ENCODE peak calls at places on chromosomes 1 and 21, in six cellular contexts. D, J, S, I, C and L are unnamed samples. For H3K4me1, the result is how much of the 10 kb centered on the place peaks cover.

GRCh38 chr1:34053660-34054059 is 111.4 kb downstream of the CSMD2 start:
- ATAC-seq in D (no peak), J (no peak), S (no peak), I (no peak), C (no peak), L (no peak)

GRCh38 chr21:33011462-33011861 is 14.3 kb upstream of the OLIG2 start:
- ATAC-seq in D (no peak), J (peak), S (peak), I (peak), C (peak), L (no peak)

GRCh38 chr1:1960480-1961196 is 41.6 kb upstream of the TMEM52 start:
- ATAC-seq in D (no peak), J (peak), S (no peak), I (no peak), C (no peak), L (peak)

GRCh38 chr1:31618916-31619846 is 1.7 kb downstream of the HCRTR1 start:
- ATAC-seq in D (no peak), J (no peak), S (no peak), I (no peak), C (no peak), L (no peak)

GRCh38 chr1:114156538-114157274 is 3.0 kb upstream of the SYT6 start:
- ATAC-seq in D (no peak), J (no peak), S (no peak), I (no peak), C (no peak), L (no peak)

GRCh38 chr1:29956343-29957030 is 720.2 kb downstream of the PTPRU start:
- ATAC-seq in D (no peak), J (no peak), S (no peak), I (no peak), C (no peak), L (no peak)

GRCh38 chr1:224512600-224513151 is 78.1 kb upstream of the WDR26 start:
- ATAC-seq in D (no peak), J (no peak), S (no peak), I (no peak), C (no peak), L (no peak)

GRCh38 chr1:214281902-214282695 is 1.1 kb downstream of the SMYD2 start:
- ATAC-seq in D (no peak), J (peak), S (no peak), I (peak), C (peak), L (peak)

GRCh38 chr1:34657266-34657665 is 97.6 kb upstream of the GJB5 start:
- ATAC-seq in D (no peak), J (no peak), S (no peak), I (no peak), C (no peak), L (no peak)

GRCh38 chr1:223747838-223748335 is 35.5 kb downstream of the CAPN2 start:
- ATAC-seq in D (no peak), J (peak), S (no peak), I (peak), C (peak), L (peak)

GRCh38 chr1:24536391-24536840 is 19.5 kb upstream of the NCMAP start:
- ATAC-seq in D (peak), J (peak), S (peak), I (no peak), C (peak), L (no peak)

GRCh38 chr1:65940131-65940530 is 147.4 kb downstream of the PDE4B start:
- ATAC-seq in D (no peak), J (no peak), S (no peak), I (no peak), C (no peak), L (no peak)

GRCh38 chr1:184533049-184533448 is 146.2 kb downstream of the C1orf21 start:
- ATAC-seq in D (no peak), J (no peak), S (peak), I (no peak), C (peak), L (no peak)

GRCh38 chr1:178310685-178311105 is 186.1 kb downstream of the CLEC20A start:
- ATAC-seq in D (no peak), J (peak), S (peak), I (peak), C (peak), L (peak)

GRCh38 chr1:29810121-29811120 is 574.1 kb downstream of the PTPRU start:
- ATAC-seq in D (no peak), J (no peak), S (no peak), I (no peak), C (no peak), L (no peak)

GRCh38 chr1:93676424-93676823 is 5.2 kb downstream of the BCAR3 start:
- ATAC-seq in D (no peak), J (no peak), S (no peak), I (no peak), C (no peak), L (no peak)

GRCh38 chr1:176736015-176736414 is 273.0 kb downstream of the PAPPA2 start:
- ATAC-seq in D (no peak), J (no peak), S (no peak), I (no peak), C (no peak), L (no peak)

GRCh38 chr1:2019571-2020309 is 595 bp downstream of the GABRD start:
- ATAC-seq in D (no peak), J (no peak), S (no peak), I (no peak), C (peak), L (no peak)

GRCh38 chr1:181123173-181123572 is 34.7 kb downstream of the IER5 start:
- ATAC-seq in D (no peak), J (no peak), S (no peak), I (no peak), C (no peak), L (no peak)

GRCh38 chr1:37732111-37732780 is 32.7 kb downstream of the EPHA10 start:
- ATAC-seq in D (no peak), J (peak), S (no peak), I (no peak), C (no peak), L (no peak)

GRCh38 chr1:33260435-33260980 is 4.2 kb downstream of the ZNF362 start:
- ATAC-seq in D (no peak), J (no peak), S (no peak), I (no peak), C (no peak), L (no peak)

GRCh38 chr1:31989964-31990363 is 23.7 kb upstream of the KHDRBS1 start:
- ATAC-seq in D (no peak), J (no peak), S (no peak), I (no peak), C (no peak), L (no peak)

GRCh38 chr1:244851546-244852231 is 12.7 kb downstream of the HNRNPU start:
- ATAC-seq in D (peak), J (peak), S (no peak), I (no peak), C (no peak), L (no peak)

DNA sequence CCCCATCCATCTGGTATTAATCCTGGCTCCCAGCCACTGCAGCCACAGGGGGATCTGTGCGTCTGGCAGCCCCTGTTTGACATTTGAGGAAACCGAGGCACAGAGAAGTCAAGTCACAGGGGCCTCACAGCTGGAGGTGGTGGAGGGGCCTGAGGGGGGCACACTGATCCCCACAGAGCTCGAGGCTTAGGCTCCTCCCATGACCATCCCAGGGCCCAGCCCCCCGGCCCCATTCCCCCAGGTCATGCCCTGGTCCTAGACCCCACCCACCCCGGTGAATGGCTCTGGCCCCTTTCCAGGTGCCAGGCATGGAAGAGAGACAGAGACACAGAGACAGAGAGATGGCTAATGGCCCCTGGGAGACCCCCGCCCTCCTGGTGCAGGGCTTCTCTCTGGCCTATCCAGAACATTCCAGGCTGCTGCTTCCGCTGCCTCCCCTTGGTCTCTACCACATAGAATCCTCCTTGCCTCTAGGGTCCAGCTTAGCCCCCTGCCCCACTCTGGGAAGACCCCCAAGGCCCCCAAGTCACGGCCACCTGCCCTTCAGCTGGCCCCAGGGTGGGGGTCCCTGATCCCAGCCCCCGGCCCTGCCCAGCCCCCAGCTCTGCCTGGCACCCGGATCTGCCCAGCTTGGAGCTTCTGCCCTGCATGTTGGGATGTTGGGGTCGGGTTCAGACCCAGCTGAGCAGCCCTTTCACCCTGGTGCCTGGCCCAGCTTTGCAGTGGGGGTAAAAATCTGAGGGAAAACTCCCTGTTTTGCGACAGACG is 29.2 kb upstream of the LRRC3 start:
- ATAC-seq in D (no peak), J (peak), S (no peak), I (no peak), C (peak), L (no peak)
- H3K4me3 ChIP-seq in D (no peak), J (no peak), S (no peak), I (no peak), C (no peak), L (no peak)

GRCh38 chr21:34091032-34091431 is 17.7 kb downstream of the MRPS6 start:
- ATAC-seq in D (no peak), J (no peak), S (no peak), I (no peak), C (no peak), L (no peak)
- H3K4me1 ChIP-seq in D (half or more), J (under half), S (under half), I (under half), C (under half), L (under half)

GRCh38 chr1:90781429-90782020 is 64.4 kb upstream of the BARHL2 start:
- ATAC-seq in D (no peak), J (no peak), S (no peak), I (no peak), C (no peak), L (no peak)
- H3K4me3 ChIP-seq in D (no peak), J (no peak), S (no peak), I (no peak), C (no peak), L (no peak)

DNA sequence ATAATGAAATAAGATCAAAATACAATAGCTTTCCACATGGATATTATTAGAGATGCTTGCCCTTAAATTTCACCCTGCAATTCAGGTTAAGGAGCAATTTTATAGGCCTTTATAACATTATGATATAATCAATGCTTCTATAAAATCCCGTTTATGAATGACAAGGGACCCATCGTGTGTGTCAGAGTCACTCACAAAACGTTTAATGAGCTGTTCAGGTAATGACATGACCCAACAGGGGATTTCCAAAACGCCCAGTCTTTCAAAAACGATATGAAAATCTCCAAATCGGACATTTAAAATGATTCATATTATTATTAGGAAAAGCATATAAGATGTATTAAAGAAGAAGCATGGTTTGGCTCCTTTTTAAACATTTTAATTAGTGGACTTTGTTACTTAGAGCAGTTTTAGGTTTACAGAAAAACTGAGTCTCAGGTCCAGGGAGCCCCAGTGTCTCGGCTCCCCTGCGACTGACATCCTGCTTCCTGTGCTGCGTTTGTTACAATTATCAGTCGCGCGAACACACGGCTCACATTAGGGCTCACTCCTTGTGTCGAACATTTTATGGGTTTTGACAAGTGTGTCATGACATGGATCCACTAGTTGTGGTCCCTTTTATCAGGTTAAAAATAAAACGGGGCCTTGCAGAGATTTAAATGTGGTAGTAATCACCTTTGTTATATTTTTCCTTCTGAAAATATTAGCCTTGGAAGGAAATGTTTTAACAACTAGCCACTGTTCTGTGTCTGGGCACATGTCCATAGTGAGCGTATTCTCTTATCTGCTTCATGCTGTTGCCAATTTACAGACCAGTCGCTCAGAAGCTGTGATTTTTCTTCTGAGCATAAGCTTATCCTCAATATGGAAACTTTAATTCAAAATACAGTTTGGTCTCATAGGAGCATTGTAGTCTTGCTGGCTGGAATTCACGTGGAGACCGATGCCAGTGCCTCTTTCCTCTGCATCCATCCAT is 52.0 kb upstream of the POFUT2 start:
- ATAC-seq in D (no peak), J (no peak), S (no peak), I (no peak), C (no peak), L (no peak)
- H3K4me1 ChIP-seq in D (under half), J (under half), S (under half), I (under half), C (under half), L (under half)

GRCh38 chr1:22562584-22563551 is at the start of gene EPHA8:
- ATAC-seq in D (no peak), J (peak), S (no peak), I (no peak), C (no peak), L (no peak)
- H3K4me3 ChIP-seq in D (no peak), J (no peak), S (no peak), I (no peak), C (no peak), L (peak)

GRCh38 chr1:150567717-150568561 is 11.5 kb downstream of the MCL1 start:
- ATAC-seq in D (peak), J (peak), S (peak), I (peak), C (peak), L (peak)

GRCh38 chr1:150568567-150568966 is 10.8 kb downstream of the MCL1 start:
- ATAC-seq in D (no peak), J (peak), S (no peak), I (peak), C (peak), L (no peak)

GRCh38 chr1:150566589-150567340 is 12.6 kb downstream of the MCL1 start:
- ATAC-seq in D (no peak), J (no peak), S (no peak), I (no peak), C (no peak), L (no peak)

GRCh38 chr1:150564051-150564991 is 15.1 kb downstream of the MCL1 start:
- ATAC-seq in D (peak), J (no peak), S (no peak), I (no peak), C (no peak), L (no peak)

DNA sequence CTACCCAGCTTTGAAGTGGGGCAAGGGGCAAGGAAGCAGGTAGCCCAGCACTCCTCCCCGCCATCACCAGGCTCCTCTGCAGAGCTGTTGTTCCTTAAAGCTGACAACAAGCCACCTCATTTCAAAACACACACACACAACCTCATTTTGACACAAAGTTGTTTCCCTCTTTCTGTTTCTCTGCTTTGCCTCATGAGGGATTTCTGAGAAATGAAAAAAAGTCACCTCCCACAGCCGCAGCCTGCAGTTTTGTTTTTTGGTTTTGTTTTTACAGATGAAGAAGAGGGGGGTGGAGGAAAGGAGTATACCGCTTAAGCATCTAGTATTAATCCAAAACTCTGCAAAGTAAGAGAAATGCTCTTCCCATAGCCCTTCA is 12.1 kb downstream of the MCL1 start:
- ATAC-seq in D (peak), J (peak), S (peak), I (no peak), C (peak), L (no peak)
- H3K4me1 ChIP-seq in D (half or more), J (half or more), S (half or more), I (half or more), C (half or more), L (half or more)

DNA sequence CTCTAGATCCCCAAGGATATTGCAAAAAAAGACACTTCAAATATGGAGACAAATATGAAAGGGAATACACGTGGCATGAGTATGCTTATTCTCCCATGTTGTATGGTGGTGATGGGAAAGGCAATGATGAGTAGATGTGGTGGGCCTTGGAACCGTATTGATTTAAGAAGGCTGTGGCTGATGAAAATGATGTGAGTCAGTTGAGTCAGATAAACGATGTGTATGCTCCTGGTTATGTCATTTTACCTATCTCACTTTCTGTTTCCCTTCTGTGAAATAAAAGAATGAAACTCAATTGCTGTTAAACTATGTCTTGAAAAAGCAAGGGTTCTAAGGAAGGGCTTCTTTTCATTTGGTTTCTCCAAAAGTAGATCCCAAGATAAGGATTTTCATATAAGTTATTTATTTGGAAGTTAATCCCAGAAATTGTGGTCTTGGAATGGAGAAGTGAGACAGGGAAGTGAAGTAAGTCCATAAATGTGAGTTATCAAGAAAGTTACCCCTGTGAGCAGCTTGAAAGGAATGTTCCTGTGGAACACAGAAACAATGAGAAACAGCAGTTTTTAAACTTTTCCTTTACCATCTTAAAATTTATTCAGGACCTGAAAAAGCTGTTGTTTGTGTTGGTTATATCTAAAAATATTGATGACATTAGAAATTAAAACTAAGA is 292.0 kb downstream of the DUSP10 start:
- ATAC-seq in D (no peak), J (no peak), S (no peak), I (no peak), C (no peak), L (no peak)
- H3K4me3 ChIP-seq in D (no peak), J (no peak), S (no peak), I (no peak), C (no peak), L (no peak)

DNA sequence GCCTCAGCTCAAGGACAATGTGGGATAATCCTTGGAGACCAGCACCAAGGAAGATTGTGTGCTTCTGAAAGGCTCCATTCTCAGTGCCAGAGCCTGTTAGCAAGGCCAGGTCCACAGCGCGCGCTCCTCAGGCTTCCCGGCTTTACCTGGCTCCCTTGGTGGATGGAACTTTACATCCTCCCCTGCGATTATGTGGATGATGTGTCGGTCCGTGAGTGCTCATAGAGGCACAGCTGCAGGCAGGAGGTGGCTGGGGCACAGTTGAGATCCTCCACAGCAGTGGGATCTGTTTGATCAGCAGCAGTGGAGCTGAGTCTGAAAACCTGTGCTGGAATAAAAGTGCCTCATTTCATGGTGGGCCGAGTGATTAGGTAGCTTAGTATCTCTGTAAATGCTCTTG is 62.7 kb downstream of the PRDM2 start:
- ATAC-seq in D (no peak), J (no peak), S (no peak), I (no peak), C (no peak), L (no peak)
- H3K4me1 ChIP-seq in D (half or more), J (under half), S (under half), I (half or more), C (half or more), L (under half)

DNA sequence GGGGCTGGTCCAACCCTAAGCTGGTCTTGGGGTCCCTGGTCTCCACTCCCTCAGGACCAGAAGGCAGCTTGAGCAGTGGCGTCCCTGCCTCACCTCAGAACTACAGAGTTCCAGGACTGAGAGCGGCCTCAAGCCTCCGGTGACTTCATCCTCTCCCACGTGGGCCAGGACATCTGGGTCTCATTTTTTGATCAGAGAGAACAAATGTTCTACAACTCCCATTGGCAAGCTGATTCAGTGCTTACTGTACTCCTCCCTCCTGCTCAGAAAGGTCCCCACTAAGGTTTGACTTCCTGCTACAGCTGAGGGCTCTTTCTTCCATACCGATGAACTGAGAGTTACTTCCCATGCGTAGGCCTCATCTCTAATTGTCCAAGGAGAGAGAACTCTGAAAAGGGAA is 78.5 kb downstream of the PLXNA2 start:
- ATAC-seq in D (no peak), J (no peak), S (no peak), I (no peak), C (no peak), L (peak)
- H3K4me3 ChIP-seq in D (no peak), J (no peak), S (no peak), I (no peak), C (no peak), L (no peak)

GRCh38 chr1:160672118-160672517 is 25.3 kb upstream of the SLAMF1 start:
- ATAC-seq in D (no peak), J (no peak), S (no peak), I (no peak), C (no peak), L (no peak)
- H3K4me1 ChIP-seq in D (under half), J (under half), S (under half), I (under half), C (under half), L (under half)